ENCODE peak calls at places on chromosome 20, in ten cellular contexts. X is GM12878; Y is BE2C; I is H9; F is esophagus squamous epithelium; U is CD8-positive, alpha-beta memory T cell; S is endothelial cell of umbilical vein; C is trophoblast cell; R is mucosa of descending colon; G is NT2/D1. T is an unnamed sample.

GRCh38 chr20:36030143-36030542 is 61.8 kb downstream of the CNBD2 start:
- DNase-seq in X (no peak), Y (no peak), I (no peak), F (no peak), U (no peak), S (no peak), C (no peak), R (no peak), G (no peak), T (no peak)

GRCh38 chr20:22717466-22717865 is 133.1 kb upstream of the FOXA2 start:
- DNase-seq in X (no peak), Y (no peak), I (no peak), F (no peak), U (no peak), S (peak; percentile 79), C (no peak), R (no peak), G (no peak), T (peak; percentile 56)

GRCh38 chr20:4814696-4815252 is 93.1 kb downstream of the PRND start:
- DNase-seq in X (peak; percentile 83), Y (no peak), I (no peak), F (peak; percentile 51), U (peak; percentile 78), S (peak; percentile 34), C (peak; percentile 37), R (peak; percentile 79), G (no peak), T (peak; percentile 64)

GRCh38 chr20:23445596-23446217 is 6.2 kb downstream of the CSTL1 start:
- DNase-seq in X (no peak), Y (no peak), I (no peak), F (no peak), U (no peak), S (no peak), C (peak; percentile 93), R (no peak), G (no peak), T (no peak)

GRCh38 chr20:20677186-20677585 is 35.3 kb downstream of the RALGAPA2 start:
- DNase-seq in X (no peak), Y (no peak), I (no peak), F (no peak), U (no peak), S (no peak), C (no peak), R (no peak), G (no peak), T (no peak)

GRCh38 chr20:2946988-2947961 is 74.0 kb downstream of the PTPRA start:
- DNase-seq in X (no peak), Y (no peak), I (no peak), F (no peak), U (no peak), S (no peak), C (no peak), R (no peak), G (no peak), T (no peak)

GRCh38 chr20:30485331-30486102 is 771.9 kb upstream of the DEFB115 start:
- DNase-seq in X (no peak), Y (no peak), I (no peak), F (no peak), U (no peak), S (no peak), C (no peak), R (peak; percentile 39), G (no peak), T (no peak)

GRCh38 chr20:5834436-5835005 is 84.3 kb downstream of the SHLD1 start:
- DNase-seq in X (no peak), Y (no peak), I (no peak), F (no peak), U (no peak), S (no peak), C (no peak), R (no peak), G (no peak), T (no peak)

GRCh38 chr20:49846206-49846807 is 33.7 kb downstream of the SLC9A8 start:
- DNase-seq in X (no peak), Y (peak; percentile 73), I (no peak), F (no peak), U (peak; percentile 10), S (peak; percentile 48), C (no peak), R (no peak), G (peak; percentile 52), T (peak; percentile 46)

GRCh38 chr20:15081301-15081700 is 743.9 kb upstream of the FLRT3 start:
- DNase-seq in X (no peak), Y (no peak), I (no peak), F (no peak), U (no peak), S (no peak), C (no peak), R (no peak), G (no peak), T (no peak)

GRCh38 chr20:21237956-21238355 is 65.2 kb upstream of the XRN2 start:
- DNase-seq in X (no peak), Y (no peak), I (no peak), F (no peak), U (no peak), S (no peak), C (no peak), R (no peak), G (no peak), T (no peak)

GRCh38 chr20:43938932-43939761 is 24.5 kb downstream of the TOX2 start:
- DNase-seq in X (no peak), Y (no peak), I (no peak), F (no peak), U (no peak), S (peak; percentile 96), C (no peak), R (peak; percentile 54), G (no peak), T (peak; percentile 46)

GRCh38 chr20:13102237-13102636 is 93.5 kb downstream of the SPTLC3 start:
- DNase-seq in X (no peak), Y (no peak), I (no peak), F (no peak), U (no peak), S (no peak), C (no peak), R (no peak), G (no peak), T (no peak)

GRCh38 chr20:8408587-8409307 is 276.7 kb downstream of the PLCB1 start:
- DNase-seq in X (no peak), Y (no peak), I (no peak), F (no peak), U (no peak), S (no peak), C (no peak), R (no peak), G (no peak), T (no peak)

GRCh38 chr20:39395478-39396291 is 433.5 kb downstream of the DHX35 start:
- DNase-seq in X (no peak), Y (no peak), I (no peak), F (no peak), U (no peak), S (peak; percentile 2), C (no peak), R (no peak), G (no peak), T (no peak)

GRCh38 chr20:4041748-4042411 is 26.5 kb upstream of the RNF24 start:
- DNase-seq in X (no peak), Y (peak; percentile 41), I (no peak), F (no peak), U (no peak), S (peak; percentile 18), C (peak; percentile 60), R (peak; percentile 90), G (no peak), T (peak; percentile 90)

GRCh38 chr20:5975778-5976177 is 25.3 kb downstream of the MCM8 start:
- DNase-seq in X (no peak), Y (no peak), I (no peak), F (no peak), U (no peak), S (no peak), C (no peak), R (no peak), G (no peak), T (no peak)

GRCh38 chr20:6560978-6561377 is 206.5 kb upstream of the BMP2 start:
- DNase-seq in X (no peak), Y (no peak), I (no peak), F (no peak), U (no peak), S (no peak), C (no peak), R (no peak), G (no peak), T (no peak)

GRCh38 chr20:41377275-41377674 is 10.7 kb upstream of the EMILIN3 start:
- DNase-seq in X (no peak), Y (no peak), I (no peak), F (no peak), U (no peak), S (no peak), C (no peak), R (peak; percentile 2), G (no peak), T (no peak)

GRCh38 chr20:18543932-18544331 is 23.3 kb upstream of the SMIM26 start:
- DNase-seq in X (no peak), Y (no peak), I (no peak), F (no peak), U (no peak), S (no peak), C (no peak), R (no peak), G (no peak), T (peak; percentile 25)

GRCh38 chr20:32934580-32934979 is 69.7 kb downstream of the SUN5 start:
- DNase-seq in X (no peak), Y (no peak), I (no peak), F (no peak), U (no peak), S (no peak), C (no peak), R (no peak), G (no peak), T (no peak)

GRCh38 chr20:38179846-38180245 is 14.8 kb upstream of the TGM2 start:
- DNase-seq in X (no peak), Y (no peak), I (no peak), F (no peak), U (no peak), S (no peak), C (no peak), R (no peak), G (no peak), T (no peak)
- H3K4me1 ChIP-seq in X (peaks cover 6% of the 10 kb centered on the region), Y (peaks cover 3% of the 10 kb centered on the region), I (no peaks in the 10 kb centered on the region), F (no peaks in the 10 kb centered on the region), U (no peaks in the 10 kb centered on the region), S (no peaks in the 10 kb centered on the region), C (peaks cover 17% of the 10 kb centered on the region), R (no peaks in the 10 kb centered on the region), G (no peaks in the 10 kb centered on the region), T (no peaks in the 10 kb centered on the region)

GRCh38 chr20:57677323-57677982 is 32.4 kb downstream of the PMEPA1 start:
- DNase-seq in X (no peak), Y (no peak), I (no peak), F (no peak), U (no peak), S (no peak), C (no peak), R (no peak), G (no peak), T (no peak)
- H3K4me1 ChIP-seq in X (peaks cover 57% of the 10 kb centered on the region), Y (peaks cover 21% of the 10 kb centered on the region), I (peaks cover 25% of the 10 kb centered on the region), F (peaks cover 10% of the 10 kb centered on the region), U (peaks cover 15% of the 10 kb centered on the region), S (peaks cover 5% of the 10 kb centered on the region), C (peaks cover 20% of the 10 kb centered on the region), R (peaks cover 21% of the 10 kb centered on the region), G (peaks cover 30% of the 10 kb centered on the region), T (peaks cover 40% of the 10 kb centered on the region)

GRCh38 chr20:63174309-63175030 is 41.5 kb downstream of the YTHDF1 start:
- DNase-seq in X (no peak), Y (no peak), I (no peak), F (no peak), U (no peak), S (no peak), C (no peak), R (no peak), G (no peak), T (no peak)
- H3K4me1 ChIP-seq in X (no peaks in the 10 kb centered on the region), Y (no peaks in the 10 kb centered on the region), I (no peaks in the 10 kb centered on the region), F (peaks cover 25% of the 10 kb centered on the region), U (peaks cover 2% of the 10 kb centered on the region), S (no peaks in the 10 kb centered on the region), C (peaks cover 5% of the 10 kb centered on the region), R (peaks cover 14% of the 10 kb centered on the region), G (peaks cover 33% of the 10 kb centered on the region), T (peaks cover 15% of the 10 kb centered on the region)

GRCh38 chr20:64051033-64051452 is 1.6 kb upstream of the SOX18 start:
- DNase-seq in X (no peak), Y (no peak), I (no peak), F (no peak), U (no peak), S (no peak), C (no peak), R (no peak), G (no peak), T (no peak)
- H3K4me1 ChIP-seq in X (peaks cover 21% of the 10 kb centered on the region), Y (peaks cover 42% of the 10 kb centered on the region), I (no peaks in the 10 kb centered on the region), F (peaks cover 41% of the 10 kb centered on the region), U (peaks cover 6% of the 10 kb centered on the region), S (peaks cover 75% of the 10 kb centered on the region), C (peaks cover 18% of the 10 kb centered on the region), R (peaks cover 5% of the 10 kb centered on the region), G (peaks cover 36% of the 10 kb centered on the region), T (peaks cover 5% of the 10 kb centered on the region)